ENCODE peak calls at places on chromosome 1, in ten cellular contexts. I is Panc1; X is OCI-M1; Z is CD8-positive, alpha-beta memory T cell; O is progenitor cell of endocrine pancreas; S is activated CD8-positive, alpha-beta memory T cell treated with anti-CD3 and anti-CD28 coated beads, Interleukin-2, amount 50 U/mL, for 4 hours; T is COR-L47; N is activated naive CD4-positive, alpha-beta T cell; K is KG1; W is cerebellum. F is an unnamed sample.

GRCh38 chr1:54608561-54609230 is 14.6 kb downstream of the FAM151A start:
- DNase-seq in I (no peak), X (no peak), Z (no peak), O (no peak), S (no peak), T (no peak), N (no peak), K (no peak), W (no peak), F (no peak)

GRCh38 chr1:177586429-177586828 is 383.4 kb downstream of the SEC16B start:
- DNase-seq in I (no peak), X (no peak), Z (no peak), O (no peak), S (no peak), T (no peak), N (no peak), K (no peak), W (no peak), F (no peak)

GRCh38 chr1:233114860-233115259 is 164.4 kb downstream of the NTPCR start:
- DNase-seq in I (no peak), X (peak), Z (no peak), O (no peak), S (no peak), T (no peak), N (no peak), K (peak), W (no peak), F (no peak)

GRCh38 chr1:22880174-22880601 is 92.5 kb downstream of the LACTBL1 start:
- DNase-seq in I (no peak), X (no peak), Z (no peak), O (no peak), S (no peak), T (no peak), N (no peak), K (no peak), W (no peak), F (no peak)

GRCh38 chr1:6554031-6554906 is at the start of gene NOL9:
- DNase-seq in I (peak), X (peak), Z (peak), O (peak), S (peak), T (peak), N (peak), K (peak), W (peak), F (peak)

GRCh38 chr1:8040586-8040985 is 14.5 kb upstream of the ERRFI1 start:
- DNase-seq in I (peak), X (no peak), Z (no peak), O (no peak), S (no peak), T (peak), N (no peak), K (no peak), W (no peak), F (peak)

GRCh38 chr1:63731117-63732043 is 42.4 kb upstream of the ROR1 start:
- DNase-seq in I (peak), X (no peak), Z (no peak), O (no peak), S (no peak), T (no peak), N (no peak), K (no peak), W (no peak), F (peak)

GRCh38 chr1:180863158-180863775 is 49.4 kb upstream of the KIAA1614 start:
- DNase-seq in I (peak), X (peak), Z (peak), O (no peak), S (no peak), T (peak), N (peak), K (peak), W (peak), F (no peak)

GRCh38 chr1:156069490-156070455 is 8.8 kb downstream of the RAB25 start:
- DNase-seq in I (no peak), X (no peak), Z (no peak), O (no peak), S (no peak), T (no peak), N (no peak), K (no peak), W (no peak), F (no peak)

GRCh38 chr1:202571719-202572339 is 138.4 kb downstream of the SYT2 start:
- DNase-seq in I (peak), X (peak), Z (no peak), O (no peak), S (no peak), T (peak), N (no peak), K (peak), W (peak), F (no peak)

GRCh38 chr1:9235123-9235513 is 544 bp downstream of the H6PD start:
- DNase-seq in I (no peak), X (peak), Z (no peak), O (peak), S (no peak), T (peak), N (no peak), K (no peak), W (no peak), F (no peak)

GRCh38 chr1:53979712-53980450 is 33.7 kb downstream of the LRRC42 start:
- DNase-seq in I (no peak), X (no peak), Z (no peak), O (no peak), S (no peak), T (no peak), N (no peak), K (no peak), W (no peak), F (no peak)

GRCh38 chr1:153577624-153578051 is 12.0 kb upstream of the S100A2 start:
- DNase-seq in I (no peak), X (no peak), Z (no peak), O (no peak), S (no peak), T (no peak), N (no peak), K (no peak), W (no peak), F (no peak)